ENCODE peak calls at places on chromosomes 6 and 20, in four cellular contexts. M is body of pancreas; I is effector memory CD4-positive, alpha-beta T cell; D is heart left ventricle. W is an unnamed sample. For H3K4me1 and H3K9me3, the result is how much of the 10 kb centered on the place peaks cover.

GRCh38 chr20:45919951-45920794 is 8.2 kb upstream of the PLTP start:
- DNase-seq in M (no peak), I (no peak), D (peak), W (no peak)

GRCh38 chr6:47292944-47293343 is 16.8 kb downstream of the TNFRSF21 start:
- DNase-seq in M (no peak), I (no peak), D (no peak), W (no peak)

GRCh38 chr6:146650799-146651481 is 52.2 kb downstream of the ADGB start:
- DNase-seq in M (no peak), I (no peak), D (no peak), W (no peak)

GRCh38 chr6:137191670-137192069 is 18.2 kb upstream of the IL22RA2 start:
- DNase-seq in M (no peak), I (no peak), D (no peak), W (no peak)

GRCh38 chr6:117545161-117545595 is 57.1 kb downstream of the GOPC start:
- DNase-seq in M (no peak), I (no peak), D (no peak), W (no peak)

GRCh38 chr6:123518441-123519190 is 118.1 kb downstream of the TRDN start:
- DNase-seq in M (no peak), I (no peak), D (no peak), W (no peak)

GRCh38 chr6:134510920-134511319 is 193.0 kb upstream of the SGK1 start:
- DNase-seq in M (no peak), I (no peak), D (no peak), W (no peak)

GRCh38 chr6:42692151-42692911 is 30.1 kb downstream of the PRPH2 start:
- DNase-seq in M (no peak), I (no peak), D (no peak), W (no peak)

GRCh38 chr6:165506657-165507056 is 156.4 kb downstream of the PDE10A start:
- DNase-seq in M (no peak), I (no peak), D (no peak), W (no peak)

GRCh38 chr20:29873946-29874345 is 1383.5 kb upstream of the DEFB115 start:
- DNase-seq in M (peak), I (no peak), D (peak), W (peak)

GRCh38 chr20:12171927-12172581 is 254.4 kb downstream of the BTBD3 start:
- DNase-seq in M (peak), I (no peak), D (no peak), W (no peak)

GRCh38 chr6:150418825-150419594 is 50.2 kb downstream of the IYD start:
- DNase-seq in M (peak), I (no peak), D (peak), W (peak)

GRCh38 chr6:159151266-159151855 is 17.8 kb upstream of the FNDC1 start:
- DNase-seq in M (peak), I (no peak), D (peak), W (no peak)

GRCh38 chr6:70225052-70225451 is 77.8 kb downstream of the COL9A1 start:
- DNase-seq in M (no peak), I (no peak), D (no peak), W (no peak)

GRCh38 chr6:163985710-163986109 is 571.2 kb downstream of the QKI start:
- DNase-seq in M (peak), I (no peak), D (no peak), W (no peak)

GRCh38 chr6:142810952-142811514 is 133.9 kb downstream of the HIVEP2 start:
- DNase-seq in M (no peak), I (no peak), D (no peak), W (no peak)

GRCh38 chr6:156061465-156061864 is 605.8 kb upstream of the NOX3 start:
- DNase-seq in M (no peak), I (no peak), D (no peak), W (no peak)

GRCh38 chr20:37328149-37328945 is 17.6 kb upstream of the SRC start:
- DNase-seq in M (no peak), I (no peak), D (no peak), W (no peak)

GRCh38 chr6:162343196-162343901 is 384.2 kb downstream of the PRKN start:
- DNase-seq in M (no peak), I (no peak), D (no peak), W (no peak)

GRCh38 chr6:137799950-137800568 is 67.0 kb upstream of the TNFAIP3 start:
- DNase-seq in M (peak), I (peak), D (peak), W (no peak)

GRCh38 chr20:24989162-24989561 is 3.4 kb downstream of the APMAP start:
- DNase-seq in M (no peak), I (no peak), D (peak), W (no peak)

GRCh38 chr6:20773822-20774221 is 239.6 kb downstream of the CDKAL1 start:
- DNase-seq in M (no peak), I (no peak), D (no peak), W (no peak)

GRCh38 chr6:38876470-38876869 is 161.4 kb downstream of the DNAH8 start:
- DNase-seq in M (no peak), I (peak), D (no peak), W (peak)

GRCh38 chr6:27577922-27578321 is 105.0 kb upstream of the ZNF184 start:
- DNase-seq in M (no peak), I (no peak), D (no peak), W (no peak)

GRCh38 chr20:46550441-46550840 is at the start of gene OCSTAMP:
- DNase-seq in M (no peak), I (no peak), D (no peak), W (no peak)

GRCh38 chr20:407953-408842 is at the start of gene RBCK1:
- DNase-seq in M (peak), I (peak), D (peak), W (peak)

GRCh38 chr20:9963029-9963428 is 71.8 kb upstream of the ANKEF1 start:
- DNase-seq in M (no peak), I (no peak), D (no peak), W (no peak)

GRCh38 chr20:1207293-1207884 is 4.1 kb downstream of the C20orf202 start:
- DNase-seq in M (no peak), I (no peak), D (no peak), W (no peak)

GRCh38 chr6:2434116-2434515 is 188.7 kb upstream of the GMDS start:
- DNase-seq in M (no peak), I (no peak), D (no peak), W (no peak)

GRCh38 chr6:43050981-43051380 is 2.7 kb downstream of the CUL7 start:
- DNase-seq in M (no peak), I (no peak), D (no peak), W (no peak)

GRCh38 chr6:26156850-26157149 is 69.6 kb downstream of the HFE start:
- DNase-seq in M (no peak), I (no peak), D (no peak), W (no peak)

GRCh38 chr6:134379086-134379485 is 61.2 kb upstream of the SGK1 start:
- DNase-seq in M (peak), I (no peak), D (no peak), W (no peak)

GRCh38 chr6:132734694-132735236 is 20.9 kb upstream of the VNN1 start:
- DNase-seq in M (no peak), I (no peak), D (no peak), W (no peak)

GRCh38 chr6:10939840-10940239 is 53.0 kb downstream of the SYCP2L start:
- DNase-seq in M (no peak), I (no peak), D (no peak), W (no peak)

GRCh38 chr6:134041093-134041492 is 11.3 kb downstream of the SLC2A12 start:
- DNase-seq in M (no peak), I (no peak), D (no peak), W (no peak)

GRCh38 chr6:123089223-123089622 is 93.2 kb downstream of the CLVS2 start:
- DNase-seq in M (no peak), I (no peak), D (no peak), W (no peak)

GRCh38 chr20:36368400-36368799 is 62.3 kb downstream of the DLGAP4 start:
- DNase-seq in M (no peak), I (no peak), D (no peak), W (no peak)

GRCh38 chr20:10508060-10508459 is 73.0 kb downstream of the SLX4IP start:
- DNase-seq in M (peak), I (no peak), D (no peak), W (peak)

GRCh38 chr20:32021091-32021490 is 10.9 kb downstream of the CCM2L start:
- DNase-seq in M (no peak), I (no peak), D (no peak), W (no peak)

GRCh38 chr20:32017711-32018251 is 7.5 kb downstream of the CCM2L start:
- DNase-seq in M (peak), I (peak), D (no peak), W (no peak)

GRCh38 chr20:32018269-32019155 is 8.3 kb downstream of the CCM2L start:
- DNase-seq in M (peak), I (peak), D (peak), W (peak)

GRCh38 chr20:32019156-32019510 is 8.9 kb downstream of the CCM2L start:
- DNase-seq in M (peak), I (no peak), D (no peak), W (peak)

GRCh38 chr20:32019563-32020463 is 9.6 kb downstream of the CCM2L start:
- DNase-seq in M (no peak), I (no peak), D (no peak), W (no peak)
- H3K4me3 ChIP-seq in M (no peak), I (no peak), D (peak), W (no peak)

GRCh38 chr6:7590918-7591302 is 912 bp downstream of the SNRNP48 start:
- DNase-seq in M (peak), I (no peak), D (peak), W (no peak)

GRCh38 chr6:7589221-7589620 is 777 bp upstream of the SNRNP48 start:
- DNase-seq in M (no peak), I (no peak), D (no peak), W (no peak)

GRCh38 chr6:7591770-7592169 is 1.8 kb downstream of the SNRNP48 start:
- DNase-seq in M (no peak), I (no peak), D (no peak), W (no peak)

GRCh38 chr6:7587631-7588100 is 2.3 kb upstream of the SNRNP48 start:
- DNase-seq in M (no peak), I (no peak), D (no peak), W (no peak)

GRCh38 chr6:7589949-7590917 is at the start of gene SNRNP48:
- DNase-seq in M (peak), I (peak), D (peak), W (peak)
- H3K4me1 ChIP-seq in M (under half), I (under half), D (under half), W (under half)

GRCh38 chr6:169474362-169474761 is 220.7 kb upstream of the THBS2 start:
- DNase-seq in M (no peak), I (no peak), D (no peak), W (no peak)

GRCh38 chr6:169469028-169469427 is 215.4 kb upstream of the THBS2 start:
- DNase-seq in M (no peak), I (no peak), D (no peak), W (no peak)

GRCh38 chr6:169472786-169473416 is 219.3 kb upstream of the THBS2 start:
- DNase-seq in M (no peak), I (no peak), D (no peak), W (no peak)

GRCh38 chr6:169470790-169471189 is 217.1 kb upstream of the THBS2 start:
- DNase-seq in M (no peak), I (no peak), D (no peak), W (no peak)

GRCh38 chr6:169473663-169474062 is 220.0 kb upstream of the THBS2 start:
- DNase-seq in M (no peak), I (no peak), D (no peak), W (no peak)
- H3K9me3 ChIP-seq in M (under half), I (under half), D (under half), W (under half)

GRCh38 chr20:61978491-61978890 is 87.2 kb downstream of the TAF4 start:
- DNase-seq in M (no peak), I (no peak), D (no peak), W (peak)
- H3K4me3 ChIP-seq in M (no peak), I (no peak), D (no peak), W (no peak)

W was measured in aorta.